ENCODE peak calls at places on chromosomes 12 and 14, in five cellular contexts. Z is stimulated activated CD4-positive, alpha-beta T cell treated with anti-CD3 and anti-CD28 coated beads, Interleukin-2, amount 100 ng/mL, for 48 hours; H is HAP-1; W is IMR-90; B is EL. S is an unnamed sample.

GRCh38 chr12:58665375-58665774 is 254.9 kb downstream of the LRIG3 start:
- DNase-seq in H (no peak), Z (no peak), B (no peak), W (no peak), S (no peak)

GRCh38 chr14:55160989-55161388 is 30.4 kb downstream of the DLGAP5 start:
- DNase-seq in W (peak; percentile 54), Z (no peak), H (no peak), B (peak; percentile 45), S (no peak)

GRCh38 chr12:124586756-124587155 is 19.3 kb upstream of the NCOR2 start:
- DNase-seq in B (no peak), Z (no peak), W (no peak), H (no peak), S (no peak)

GRCh38 chr12:132702640-132703039 is 8.0 kb upstream of the PGAM5 start:
- DNase-seq in B (no peak), W (no peak), Z (no peak), H (no peak), S (no peak)

GRCh38 chr12:113781415-113782198 is 184.5 kb downstream of the RBM19 start:
- DNase-seq in H (no peak), B (peak; percentile 43), W (peak; percentile 59), Z (no peak), S (peak; percentile 10)

GRCh38 chr14:30227871-30228270 is 300.2 kb upstream of the PRKD1 start:
- DNase-seq in Z (no peak), W (peak; percentile 81), H (no peak), B (peak; percentile 75), S (no peak)

GRCh38 chr12:40473979-40474378 is 218.3 kb upstream of the CNTN1 start:
- DNase-seq in W (no peak), Z (no peak), B (no peak), H (no peak), S (no peak)

GRCh38 chr12:44873898-44874297 is 2.2 kb downstream of the NELL2 start:
- DNase-seq in H (peak; percentile 29), Z (no peak), W (peak; percentile 4), B (no peak), S (no peak)

GRCh38 chr14:92848941-92849340 is 54.8 kb downstream of the GOLGA5 start:
- DNase-seq in W (no peak), B (no peak), H (no peak), Z (no peak), S (no peak)

GRCh38 chr14:94269156-94269555 is 23.9 kb downstream of the SERPINA10 start:
- DNase-seq in H (peak; percentile 8), W (no peak), B (no peak), Z (no peak), S (no peak)

GRCh38 chr12:48863296-48863695 is 2.4 kb downstream of the RND1 start:
- DNase-seq in W (no peak), B (no peak), H (no peak), Z (no peak), S (no peak)

GRCh38 chr12:57772429-57773322 is at the start of gene EEF1AKMT3:
- DNase-seq in B (peak; percentile 75), Z (no peak), H (peak; percentile 54), W (peak; percentile 35), S (peak; percentile 49)

GRCh38 chr12:116265361-116266128 is 11.9 kb downstream of the MED13L start:
- DNase-seq in H (no peak), Z (no peak), W (no peak), B (peak; percentile 28), S (no peak)

GRCh38 chr12:73867147-73867546 is 670.5 kb upstream of the ATXN7L3B start:
- DNase-seq in Z (no peak), W (no peak), H (no peak), B (no peak), S (no peak)

S was measured in HL-60.